ENCODE peak calls at places on chromosomes 4 and X, in four cellular contexts. Q is Caco-2, T is IMR-90, S is H9. E is an unnamed sample.

GRCh38 chrX:120365320-120365719 is 3.4 kb downstream of the ATP1B4 start:
- DNase-seq in Q (peak), T (no peak), S (peak), E (no peak)

GRCh38 chr4:7871356-7871755 is 68.3 kb downstream of the AFAP1 start:
- DNase-seq in Q (no peak), T (no peak), S (no peak), E (no peak)

GRCh38 chr4:180688480-180688879 is 1554.7 kb upstream of the TENM3 start:
- DNase-seq in Q (no peak), T (no peak), S (no peak), E (no peak)

GRCh38 chr4:6595897-6596537 is 21.0 kb downstream of the MAN2B2 start:
- DNase-seq in Q (no peak), T (no peak), S (peak), E (no peak)

GRCh38 chr4:153450545-153450917 is 15.6 kb upstream of the TMEM131L start:
- DNase-seq in Q (no peak), T (no peak), S (no peak), E (no peak)

GRCh38 chr4:139606600-139607301 is 50.7 kb upstream of the SETD7 start:
- DNase-seq in Q (no peak), T (peak), S (no peak), E (peak)

GRCh38 chrX:2324116-2324515 is 176.7 kb downstream of the DHRSX start:
- DNase-seq in Q (no peak), T (no peak), S (no peak), E (no peak)

GRCh38 chr4:31545330-31545729 is 825.2 kb downstream of the PCDH7 start:
- DNase-seq in Q (no peak), T (no peak), S (no peak), E (no peak)

GRCh38 chr4:2756691-2757350 is 685 bp upstream of the TNIP2 start:
- DNase-seq in Q (no peak), T (no peak), S (no peak), E (no peak)

GRCh38 chr4:96486563-96486962 is 646.7 kb downstream of the PDHA2 start:
- DNase-seq in Q (no peak), T (no peak), S (no peak), E (no peak)

GRCh38 chr4:8544741-8545438 is 35.3 kb upstream of the GPR78 start:
- DNase-seq in Q (no peak), T (no peak), S (no peak), E (no peak)

GRCh38 chr4:98661356-98662054 is 3.1 kb upstream of the TSPAN5 start:
- DNase-seq in Q (peak), T (peak), S (no peak), E (no peak)

GRCh38 chr4:122874194-122874593 is 47.6 kb downstream of the FGF2 start:
- DNase-seq in Q (peak), T (peak), S (no peak), E (no peak)

GRCh38 chr4:123477804-123478209 is 81.2 kb downstream of the SPRY1 start:
- DNase-seq in Q (no peak), T (peak), S (no peak), E (peak)

GRCh38 chr4:11732155-11732554 is 303.5 kb upstream of the HS3ST1 start:
- DNase-seq in Q (no peak), T (no peak), S (no peak), E (no peak)

GRCh38 chrX:11424903-11425674 is 131.9 kb downstream of the AMELX start:
- DNase-seq in Q (no peak), T (no peak), S (no peak), E (no peak)